ENCODE peak calls at places on chromosomes 5 and 9, in four cellular contexts. One of them, this sample, is unnamed.

GRCh38 chr9:13431137-13431536 is 151.6 kb upstream of the MPDZ start:
- DNase-seq in WTC11: no peak
- DNase-seq in GM12878: no peak
- DNase-seq in HepG2: no peak
- DNase-seq in this sample: no peak

GRCh38 chr5:76143884-76144283 is 60.7 kb downstream of the SV2C start:
- DNase-seq in WTC11: no peak
- DNase-seq in GM12878: no peak
- DNase-seq in HepG2: no peak
- DNase-seq in this sample: no peak

GRCh38 chr5:99105216-99105615 is 176.4 kb upstream of the CHD1 start:
- DNase-seq in GM12878: no peak
- DNase-seq in WTC11: no peak
- DNase-seq in HepG2: no peak
- DNase-seq in this sample: no peak

GRCh38 chr5:80083115-80083890 is 48.2 kb downstream of the THBS4 start:
- DNase-seq in HepG2: peak
- DNase-seq in WTC11: peak
- DNase-seq in GM12878: no peak
- DNase-seq in this sample: peak

GRCh38 chr9:80177949-80178480 is 606.2 kb downstream of the TLE4 start:
- DNase-seq in GM12878: no peak
- DNase-seq in HepG2: no peak
- DNase-seq in WTC11: no peak
- DNase-seq in this sample: no peak

GRCh38 chr5:96327728-96328127 is 105.3 kb downstream of the PCSK1 start:
- DNase-seq in WTC11: no peak
- DNase-seq in GM12878: no peak
- DNase-seq in HepG2: no peak
- DNase-seq in this sample: no peak

GRCh38 chr9:135137398-135137832 is 49.9 kb downstream of the OLFM1 start:
- DNase-seq in HepG2: no peak
- DNase-seq in GM12878: no peak
- DNase-seq in WTC11: no peak
- DNase-seq in this sample: peak

GRCh38 chr9:69454327-69454726 is 129.3 kb downstream of the ENTREP1 start:
- DNase-seq in GM12878: no peak
- DNase-seq in WTC11: no peak
- DNase-seq in HepG2: no peak
- DNase-seq in this sample: no peak

GRCh38 chr5:171710451-171711024 is 75.1 kb upstream of the SMIM23 start:
- DNase-seq in WTC11: no peak
- DNase-seq in GM12878: no peak
- DNase-seq in HepG2: no peak
- DNase-seq in this sample: no peak

GRCh38 chr9:34010979-34011378 is 37.7 kb downstream of the UBAP2 start:
- DNase-seq in GM12878: no peak
- DNase-seq in WTC11: no peak
- DNase-seq in HepG2: peak
- DNase-seq in this sample: no peak

GRCh38 chr5:62011072-62011664 is 294.8 kb upstream of the KIF2A start:
- DNase-seq in WTC11: no peak
- DNase-seq in GM12878: no peak
- DNase-seq in HepG2: no peak
- DNase-seq in this sample: no peak

GRCh38 chr5:111197523-111197922 is 26.7 kb upstream of the CAMK4 start:
- DNase-seq in WTC11: no peak
- DNase-seq in HepG2: peak
- DNase-seq in GM12878: no peak
- DNase-seq in this sample: no peak

GRCh38 chr9:8736805-8737204 is 937.2 kb upstream of the DMAC1 start:
- DNase-seq in HepG2: no peak
- DNase-seq in WTC11: no peak
- DNase-seq in GM12878: no peak
- DNase-seq in this sample: no peak

GRCh38 chr9:70049672-70050271 is 6.1 kb downstream of the MAMDC2 start:
- DNase-seq in WTC11: no peak
- DNase-seq in HepG2: no peak
- DNase-seq in GM12878: no peak
- DNase-seq in this sample: no peak

GRCh38 chr5:93099902-93100347 is 481.1 kb downstream of the NR2F1-AS1 start:
- DNase-seq in WTC11: no peak
- DNase-seq in HepG2: no peak
- DNase-seq in GM12878: no peak
- DNase-seq in this sample: no peak

GRCh38 chr5:154487541-154487940 is 9.5 kb upstream of the HAND1 start:
- DNase-seq in GM12878: peak
- DNase-seq in WTC11: no peak
- DNase-seq in HepG2: no peak
- DNase-seq in this sample: no peak

GRCh38 chr9:109244179-109245132 is 76.4 kb downstream of the EPB41L4B start:
- DNase-seq in GM12878: peak
- DNase-seq in HepG2: peak
- DNase-seq in WTC11: peak
- DNase-seq in this sample: peak

GRCh38 chr9:98747476-98747875 is 38.7 kb upstream of the GABBR2 start:
- DNase-seq in WTC11: no peak
- DNase-seq in HepG2: no peak
- DNase-seq in GM12878: no peak
- DNase-seq in this sample: no peak

GRCh38 chr9:136327313-136327971 is at the start of gene GPSM1:
- DNase-seq in WTC11: no peak
- DNase-seq in GM12878: no peak
- DNase-seq in HepG2: no peak
- DNase-seq in this sample: peak

GRCh38 chr5:120304653-120305052 is 159.4 kb upstream of the PRR16 start:
- DNase-seq in GM12878: no peak
- DNase-seq in HepG2: no peak
- DNase-seq in WTC11: no peak
- DNase-seq in this sample: peak

GRCh38 chr5:153988510-153988909 is 50.2 kb downstream of the FAM114A2 start:
- DNase-seq in GM12878: no peak
- DNase-seq in WTC11: no peak
- DNase-seq in HepG2: no peak
- DNase-seq in this sample: peak

GRCh38 chr9:120876842-120877240 is at the start of gene PHF19:
- DNase-seq in HepG2: peak
- DNase-seq in GM12878: no peak
- DNase-seq in WTC11: no peak
- DNase-seq in this sample: no peak

GRCh38 chr5:122500245-122501086 is 188.4 kb downstream of the SNCAIP start:
- DNase-seq in HepG2: peak
- DNase-seq in GM12878: no peak
- DNase-seq in WTC11: peak
- DNase-seq in this sample: peak

GRCh38 chr9:78821126-78821822 is 524.3 kb downstream of the PSAT1 start:
- DNase-seq in HepG2: peak
- DNase-seq in GM12878: no peak
- DNase-seq in WTC11: no peak
- DNase-seq in this sample: peak

DNA sequence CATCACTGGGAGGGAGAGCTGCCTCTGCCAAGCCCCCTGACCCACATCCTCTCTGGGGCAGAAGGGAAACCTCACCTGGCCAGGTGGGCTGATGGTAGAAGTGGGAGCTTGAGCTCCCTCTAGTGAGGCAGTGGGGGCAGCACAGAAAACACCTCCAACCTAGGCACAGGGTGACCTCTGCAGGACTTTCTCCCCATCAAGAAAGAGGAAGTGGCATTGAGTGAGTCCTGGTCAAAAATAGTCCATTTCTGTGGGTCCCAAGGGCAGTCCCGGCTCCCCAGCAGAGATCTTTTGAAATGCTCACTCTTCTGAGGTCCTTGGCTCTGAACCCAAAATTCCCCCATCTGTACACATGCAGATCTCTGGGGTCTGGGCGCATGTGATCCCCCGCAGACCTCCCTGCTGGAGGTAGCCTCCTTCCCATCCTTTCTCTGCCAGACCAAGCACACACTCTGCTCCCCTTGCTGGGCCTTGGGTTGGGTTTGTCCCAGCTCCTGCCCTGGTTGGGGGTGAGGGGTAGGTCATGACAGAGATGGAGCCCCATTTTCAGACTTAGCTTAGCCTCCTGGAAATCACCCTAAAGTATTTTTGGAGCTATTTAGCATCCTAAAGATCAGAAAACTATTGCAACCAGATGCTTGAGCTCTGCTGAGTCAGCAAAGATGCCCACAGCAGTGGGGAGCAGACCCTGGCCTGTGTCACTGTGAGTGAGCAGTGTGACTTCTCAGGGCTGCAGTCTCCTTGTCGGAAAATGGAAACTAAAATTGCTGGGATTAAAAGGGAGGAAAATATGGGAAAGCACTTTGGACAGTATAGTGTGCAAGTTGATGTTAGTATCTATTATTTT is 41.6 kb upstream of the LCP2 start:
- DNase-seq in WTC11: peak
- DNase-seq in GM12878: no peak
- DNase-seq in HepG2: no peak
- DNase-seq in this sample: peak
- TF ChIP-seq CBFB in WTC11: no peak
- TF ChIP-seq CBFB in GM12878: no peak
- TF ChIP-seq CBFB in HepG2: no peak
- TF ChIP-seq CBFB in this sample: no peak

DNA sequence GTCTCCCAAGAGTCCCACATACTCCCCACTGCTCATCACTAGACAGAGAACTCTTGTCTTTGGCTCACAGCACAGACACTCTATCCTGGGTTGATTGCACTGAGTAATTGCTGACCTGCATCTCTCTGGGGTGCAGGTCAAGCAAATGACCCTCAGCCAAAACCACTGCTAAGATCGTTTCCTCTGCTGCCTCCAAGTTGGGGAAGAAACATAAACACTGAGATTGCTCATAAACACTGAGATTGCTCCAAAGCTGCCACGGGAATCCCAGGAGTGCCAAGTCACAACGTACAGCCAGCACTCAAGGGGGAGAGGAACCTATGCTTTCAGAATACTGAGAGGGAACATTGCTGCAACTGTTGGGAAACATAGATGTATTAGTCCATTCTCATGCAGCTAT is 1402.1 kb upstream of the ACO1 start:
- DNase-seq in WTC11: no peak
- DNase-seq in HepG2: no peak
- DNase-seq in GM12878: no peak
- DNase-seq in this sample: no peak
- TF ChIP-seq CBFB in WTC11: no peak
- TF ChIP-seq CBFB in HepG2: no peak
- TF ChIP-seq CBFB in GM12878: no peak
- TF ChIP-seq CBFB in this sample: no peak

DNA sequence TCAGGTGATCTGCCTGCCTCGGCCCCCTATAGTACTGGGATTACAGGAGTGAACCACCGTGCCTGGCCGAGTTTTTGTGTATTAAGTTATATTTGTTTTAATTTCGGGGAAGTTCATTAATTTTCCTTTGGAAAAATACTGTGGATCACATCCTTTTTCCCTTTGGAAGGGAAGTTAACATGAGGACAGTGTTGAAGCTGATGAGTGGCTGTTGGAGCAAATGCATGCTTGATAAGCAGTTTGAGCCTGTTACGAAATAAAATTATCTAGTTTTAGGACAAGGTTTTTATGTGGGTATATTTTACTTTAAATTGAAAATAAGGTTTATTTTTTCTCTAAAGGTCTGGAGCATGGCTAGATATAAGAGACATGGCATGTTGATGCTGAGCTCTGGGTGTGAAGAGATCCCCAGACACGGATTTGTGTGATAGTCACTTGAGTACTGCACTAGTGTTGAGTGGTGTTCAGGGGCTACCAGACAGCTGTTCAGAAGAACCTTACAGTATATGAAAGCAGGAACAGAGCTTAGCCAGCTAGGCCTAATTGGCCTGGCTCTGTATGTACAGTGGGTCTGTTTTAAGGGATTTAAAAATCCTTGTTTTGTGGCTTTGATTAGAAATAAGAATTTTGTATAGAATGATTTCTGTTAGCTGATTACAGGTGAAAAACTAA is 17.4 kb downstream of the LMNB1 start:
- DNase-seq in WTC11: no peak
- DNase-seq in HepG2: no peak
- DNase-seq in GM12878: no peak
- DNase-seq in this sample: no peak
- TF ChIP-seq CBFB in WTC11: no peak
- TF ChIP-seq CBFB in HepG2: no peak
- TF ChIP-seq CBFB in GM12878: no peak
- TF ChIP-seq CBFB in this sample: no peak

DNA sequence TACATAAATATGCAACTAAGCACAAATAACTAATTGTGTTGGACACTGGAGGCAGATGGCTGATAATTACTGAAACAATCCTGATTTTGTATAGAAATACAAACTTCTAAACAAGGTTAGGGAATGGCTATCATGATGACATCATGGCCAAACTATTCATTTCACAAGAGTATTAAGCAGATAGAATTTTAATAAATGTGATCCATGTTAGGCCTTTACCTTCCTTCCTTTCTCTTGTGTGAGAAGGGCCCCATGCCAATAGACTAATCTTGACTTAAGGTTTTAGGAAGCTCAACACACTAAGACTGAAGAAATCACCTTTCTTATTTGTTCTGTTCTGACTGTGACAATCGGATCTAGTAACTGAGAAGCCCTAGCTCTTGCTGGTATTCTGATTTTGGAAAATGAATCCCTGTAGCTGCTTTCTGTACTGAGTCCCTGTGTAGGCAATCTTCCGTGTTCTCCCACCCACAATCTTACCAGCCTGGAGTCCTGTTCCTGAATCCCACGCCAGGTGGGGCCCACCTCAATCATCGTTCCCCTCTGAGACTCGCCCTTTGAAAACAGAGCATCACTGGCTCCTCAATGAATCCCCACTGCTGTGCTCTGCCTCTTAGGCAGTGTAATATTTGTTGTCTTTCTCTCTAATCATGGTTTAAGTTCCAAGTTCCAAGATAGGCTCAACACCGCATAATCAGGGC is 168.7 kb upstream of the GNA14 start:
- DNase-seq in GM12878: no peak
- DNase-seq in HepG2: no peak
- DNase-seq in WTC11: no peak
- DNase-seq in this sample: no peak
- TF ChIP-seq CBFB in GM12878: no peak
- TF ChIP-seq CBFB in HepG2: no peak
- TF ChIP-seq CBFB in WTC11: no peak
- TF ChIP-seq CBFB in this sample: no peak

This sample was measured in K562.